ENCODE peak calls at places on chromosomes 2 and 18, in seven cellular contexts. X is cerebellar cortex; L is activated naive CD8-positive, alpha-beta T cell treated with anti-CD3 and anti-CD28 coated beads, Interleukin-2, amount 50 U/mL, for 24 hours; S is ovary; A is effector memory CD4-positive, alpha-beta T cell; N is skeletal muscle cell; G is H54. Q is an unnamed sample.

GRCh38 chr2:173291412-173291811 is 63.3 kb upstream of the CDCA7 start:
- DNase-seq in N (no peak), S (no peak), A (no peak), L (no peak), X (no peak), G (no peak), Q (no peak)

GRCh38 chr2:223618172-223619035 is 16.2 kb upstream of the SCG2 start:
- DNase-seq in L (no peak), N (no peak), G (no peak), S (no peak), X (no peak), A (no peak), Q (no peak)

GRCh38 chr2:215811003-215811402 is 202.3 kb downstream of the MREG start:
- DNase-seq in G (no peak), X (no peak), A (no peak), N (no peak), S (no peak), L (no peak), Q (no peak)

GRCh38 chr18:33833847-33834246 is 255.8 kb downstream of the ASXL3 start:
- DNase-seq in X (no peak), A (no peak), G (no peak), L (no peak), N (no peak), S (no peak), Q (no peak)

GRCh38 chr2:157053876-157054275 is 203.6 kb upstream of the GALNT5 start:
- DNase-seq in X (peak; percentile 94), S (no peak), L (no peak), G (no peak), A (no peak), N (no peak), Q (no peak)

GRCh38 chr2:199458806-199459285 is 1.1 kb upstream of the SATB2 start:
- DNase-seq in L (peak; percentile 24), G (no peak), N (no peak), S (no peak), X (no peak), A (no peak), Q (no peak)

GRCh38 chr2:52956766-52957165 is 810.8 kb upstream of the CHAC2 start:
- DNase-seq in A (no peak), L (no peak), X (no peak), G (no peak), S (no peak), N (no peak), Q (no peak)

GRCh38 chr18:39561136-39561535 is 1995.5 kb upstream of the CELF4 start:
- DNase-seq in A (no peak), S (no peak), G (no peak), N (peak; percentile 70), L (no peak), X (no peak), Q (no peak)

GRCh38 chr2:67727623-67728022 is 330.5 kb downstream of the ETAA1 start:
- DNase-seq in L (no peak), S (no peak), G (no peak), A (no peak), X (no peak), N (no peak), Q (no peak)

GRCh38 chr2:233011268-233012190 is 1.5 kb downstream of the NGEF start:
- DNase-seq in L (no peak), S (no peak), N (no peak), G (no peak), X (no peak), A (no peak), Q (no peak)

GRCh38 chr2:174682578-174683391 is 81.5 kb downstream of the CHRNA1 start:
- DNase-seq in X (no peak), A (peak; percentile 47), N (no peak), S (peak; percentile 77), L (peak; percentile 62), G (peak; percentile 72), Q (no peak)

GRCh38 chr18:58762781-58763171 is 91.5 kb downstream of the MALT1 start:
- DNase-seq in A (no peak), G (no peak), L (no peak), N (no peak), X (no peak), S (no peak), Q (no peak)

GRCh38 chr2:195613922-195614321 is 43.1 kb upstream of the SLC39A10 start:
- DNase-seq in A (no peak), X (no peak), S (no peak), G (peak; percentile 16), N (peak; percentile 64), L (no peak), Q (peak; percentile 77)

GRCh38 chr2:239154971-239155805 is 245.6 kb downstream of the HDAC4 start:
- DNase-seq in L (no peak), S (peak; percentile 21), X (no peak), A (no peak), G (no peak), N (no peak), Q (no peak)

GRCh38 chr2:26274058-26274613 is 29.4 kb downstream of the HADHB start:
- DNase-seq in A (no peak), N (peak; percentile 79), S (peak; percentile 39), G (no peak), X (no peak), L (no peak), Q (peak; percentile 52)

GRCh38 chr18:73110307-73110706 is 242.5 kb upstream of the NETO1 start:
- DNase-seq in X (no peak), N (no peak), G (no peak), S (no peak), L (no peak), A (no peak), Q (no peak)